ENCODE peak calls at places on chromosomes 12 and 14, in ten cellular contexts. V is CD8-positive, alpha-beta T cell; H is HCT116; G is endothelial cell of umbilical vein; Q is tibial nerve; X is stomach; E is PC-3; W is hepatocyte; C is ascending aorta; F is K562. R is an unnamed sample.

GRCh38 chr12:52907092-52907810 is 2.4 kb upstream of the KRT8 start:
- DNase-seq in V (no peak), H (no peak), G (peak; percentile 25), Q (no peak), X (peak; percentile 94), E (peak; percentile 88), W (peak; percentile 84), C (no peak), F (peak; percentile 67), R (no peak)

GRCh38 chr14:34409721-34410120 is 52.3 kb downstream of the SPTSSA start:
- DNase-seq in V (no peak), H (no peak), G (no peak), Q (no peak), X (no peak), E (no peak), W (no peak), C (no peak), F (no peak), R (no peak)

GRCh38 chr14:92546347-92547053 is 32.9 kb downstream of the RIN3 start:
- DNase-seq in V (no peak), H (no peak), G (peak; percentile 60), Q (no peak), X (no peak), E (peak; percentile 84), W (no peak), C (no peak), F (peak; percentile 8), R (no peak)

GRCh38 chr14:61696753-61697318 is 1.5 kb downstream of the HIF1A start:
- DNase-seq in V (no peak), H (no peak), G (peak; percentile 39), Q (no peak), X (no peak), E (no peak), W (no peak), C (no peak), F (no peak), R (no peak)

GRCh38 chr12:115088328-115088994 is 404.5 kb upstream of the TBX3 start:
- DNase-seq in V (no peak), H (no peak), G (no peak), Q (no peak), X (no peak), E (no peak), W (peak; percentile 24), C (no peak), F (no peak), R (no peak)

GRCh38 chr12:14558377-14559051 is 9.2 kb downstream of the PLBD1 start:
- DNase-seq in V (no peak), H (no peak), G (no peak), Q (no peak), X (no peak), E (no peak), W (no peak), C (no peak), F (no peak), R (no peak)

GRCh38 chr12:49187184-49187583 is 1.7 kb downstream of the TUBA1A start:
- DNase-seq in V (no peak), H (no peak), G (peak; percentile 50), Q (peak; percentile 68), X (no peak), E (no peak), W (peak; percentile 32), C (peak; percentile 75), F (no peak), R (peak; percentile 10)

GRCh38 chr12:117089463-117089862 is 9.8 kb downstream of the TESC start:
- DNase-seq in V (no peak), H (no peak), G (no peak), Q (no peak), X (no peak), E (no peak), W (no peak), C (no peak), F (no peak), R (no peak)

GRCh38 chr14:100726812-100727564 is at the start of gene DLK1:
- DNase-seq in V (no peak), H (no peak), G (no peak), Q (no peak), X (no peak), E (no peak), W (peak; percentile 50), C (no peak), F (no peak), R (no peak)

GRCh38 chr14:100726467-100726811 is 253 bp upstream of the DLK1 start:
- DNase-seq in V (no peak), H (no peak), G (no peak), Q (no peak), X (no peak), E (no peak), W (no peak), C (no peak), F (no peak), R (no peak)

GRCh38 chr14:100725587-100726387 is 905 bp upstream of the DLK1 start:
- DNase-seq in V (no peak), H (no peak), G (no peak), Q (no peak), X (no peak), E (no peak), W (no peak), C (no peak), F (no peak), R (no peak)

GRCh38 chr14:100728962-100729361 is 2.3 kb downstream of the DLK1 start:
- DNase-seq in V (no peak), H (no peak), G (no peak), Q (no peak), X (no peak), E (no peak), W (no peak), C (no peak), F (no peak), R (no peak)

GRCh38 chr14:100727565-100728240 is 1.0 kb downstream of the DLK1 start:
- DNase-seq in V (no peak), H (no peak), G (no peak), Q (no peak), X (no peak), E (no peak), W (no peak), C (no peak), F (no peak), R (no peak)
- H3K4me3 ChIP-seq in V (no peak overlapping the region), H (no peak overlapping the region), G (no peak overlapping the region), Q (no peak overlapping the region), X (no peak overlapping the region), E (no peak overlapping the region), W (peak overlapping the region; percentile 49), C (no peak overlapping the region), F (peak overlapping the region; percentile 38), R (no peak overlapping the region)

GRCh38 chr12:108690799-108691153 is 40.5 kb downstream of the CORO1C start:
- DNase-seq in V (no peak), H (no peak), G (no peak), Q (no peak), X (no peak), E (no peak), W (peak; percentile 18), C (no peak), F (no peak), R (no peak)
- H3K4me1 ChIP-seq in V (peaks cover 36% of the 10 kb centered on the region), H (peaks cover 42% of the 10 kb centered on the region), G (peaks cover 55% of the 10 kb centered on the region), Q (no peaks in the 10 kb centered on the region), X (peaks cover 51% of the 10 kb centered on the region), E (peaks cover 66% of the 10 kb centered on the region), W (peaks cover 37% of the 10 kb centered on the region), C (peaks cover 27% of the 10 kb centered on the region), F (peaks cover 47% of the 10 kb centered on the region), R (peaks cover 87% of the 10 kb centered on the region)

GRCh38 chr14:26982071-26982470 is 384.2 kb upstream of the NOVA1 start:
- DNase-seq in V (no peak), H (no peak), G (no peak), Q (no peak), X (no peak), E (no peak), W (no peak), C (no peak), F (no peak), R (no peak)

GRCh38 chr14:26987734-26988363 is 390.0 kb upstream of the NOVA1 start:
- DNase-seq in V (no peak), H (no peak), G (no peak), Q (no peak), X (no peak), E (no peak), W (no peak), C (no peak), F (no peak), R (no peak)

DNA sequence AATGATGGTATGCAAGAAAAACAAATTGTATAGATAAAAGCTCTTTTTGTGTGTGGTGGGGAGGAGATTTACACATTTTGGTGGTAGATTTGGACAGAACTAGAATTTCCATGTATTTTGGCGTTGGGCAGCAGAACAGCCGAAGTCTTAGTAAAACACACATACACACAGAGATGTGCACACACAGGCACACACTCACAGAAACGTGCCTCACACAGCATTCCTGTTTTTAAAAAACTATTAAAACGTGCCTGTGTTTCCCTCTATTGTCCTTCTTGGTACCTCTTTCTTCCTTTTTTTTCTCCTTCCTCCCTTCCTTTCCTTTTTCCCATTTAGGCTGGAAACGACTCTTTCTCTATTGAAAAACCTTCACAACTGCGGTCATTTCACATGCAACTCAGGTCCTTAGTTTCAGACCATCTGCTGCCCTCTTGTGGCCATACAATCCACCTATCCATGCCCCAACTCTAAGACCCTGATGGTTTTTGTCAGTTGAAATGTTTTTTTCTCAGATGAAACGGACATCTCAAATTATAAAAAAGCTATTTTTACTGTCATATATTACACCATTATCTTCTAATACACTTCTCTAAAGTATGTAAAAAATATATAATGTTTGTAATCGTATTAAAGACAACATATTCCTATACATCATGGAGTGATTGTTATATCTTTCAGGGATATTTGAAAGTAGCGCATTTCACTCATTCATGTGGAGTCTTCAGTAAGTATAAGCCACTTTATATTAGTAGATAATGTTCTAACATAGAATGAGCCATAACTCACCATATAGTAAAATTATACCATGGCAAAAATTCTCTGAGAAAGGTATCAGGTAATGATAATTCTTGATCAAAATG is 386.7 kb upstream of the NOVA1 start:
- DNase-seq in V (no peak), H (peak; percentile 4), G (peak; percentile 57), Q (peak; percentile 94), X (peak; percentile 62), E (peak; percentile 78), W (peak; percentile 84), C (peak; percentile 72), F (peak; percentile 11), R (no peak)
- TF ChIP-seq CTCF in V (no peak), H (peak; percentile 55), G (peak; percentile 67), Q (peak; percentile 55), X (peak; percentile 50), E (peak; percentile 93), W (peak; percentile 81), C (peak; percentile 57), F (peak; percentile 56), R (peak; percentile 60)

GRCh38 chr14:64293976-64294671 is at the start of gene ESR2:
- DNase-seq in V (no peak), H (no peak), G (peak; percentile 49), Q (no peak), X (peak; percentile 31), E (peak; percentile 29), W (peak; percentile 43), C (no peak), F (peak; percentile 22), R (no peak)

GRCh38 chr14:64298773-64299172 is 4.6 kb upstream of the ESR2 start:
- DNase-seq in V (no peak), H (no peak), G (no peak), Q (no peak), X (no peak), E (no peak), W (no peak), C (no peak), F (no peak), R (no peak)

GRCh38 chr14:64292197-64292596 is 2.0 kb downstream of the ESR2 start:
- DNase-seq in V (no peak), H (no peak), G (no peak), Q (no peak), X (no peak), E (no peak), W (no peak), C (no peak), F (no peak), R (no peak)

GRCh38 chr14:64296561-64296960 is 2.4 kb upstream of the ESR2 start:
- DNase-seq in V (no peak), H (no peak), G (peak; percentile 88), Q (no peak), X (no peak), E (peak; percentile 56), W (peak; percentile 17), C (no peak), F (no peak), R (no peak)

GRCh38 chr14:64294672-64295413 is 672 bp upstream of the ESR2 start:
- DNase-seq in V (peak; percentile 79), H (peak; percentile 38), G (peak; percentile 65), Q (peak; percentile 23), X (peak; percentile 84), E (peak; percentile 78), W (peak; percentile 87), C (peak; percentile 66), F (peak; percentile 75), R (no peak)
- H3K4me3 ChIP-seq in V (peak overlapping the region; percentile 66), H (no peak overlapping the region), G (peak overlapping the region; percentile 50), Q (peak overlapping the region; percentile 53), X (peak overlapping the region; percentile 47), E (peak overlapping the region; percentile 66), W (peak overlapping the region; percentile 62), C (peak overlapping the region; percentile 64), F (peak overlapping the region; percentile 41), R (peak overlapping the region; percentile 71)